ENCODE peak calls at places on chromosomes 3 and 15, in eight cellular contexts. V is IMR-90, G is glutamatergic neuron, P is neural progenitor cell, D is sigmoid colon, M is endothelial cell of umbilical vein, W is heart right ventricle, F is tibial artery. L is an unnamed sample.

GRCh38 chr15:59632714-59633113 is 21.1 kb downstream of the GCNT3 start:
- DNase-seq in F (no peak), M (no peak), V (no peak), G (peak; percentile 31), D (no peak), W (no peak), P (peak; percentile 69), L (no peak)

GRCh38 chr3:190862209-190863118 is at the start of gene GMNC:
- DNase-seq in M (peak; percentile 66), V (peak; percentile 48), P (peak; percentile 80), W (peak; percentile 78), D (peak; percentile 89), F (peak; percentile 90), G (peak; percentile 90), L (peak; percentile 82)

GRCh38 chr3:161339517-161340500 is 31.5 kb downstream of the SPTSSB start:
- DNase-seq in V (no peak), F (no peak), M (no peak), P (no peak), D (no peak), W (no peak), G (no peak), L (no peak)

GRCh38 chr15:31298707-31299172 is 27.9 kb upstream of the KLF13 start:
- DNase-seq in W (peak; percentile 3), G (no peak), D (peak; percentile 39), P (no peak), M (no peak), F (peak; percentile 59), V (no peak), L (no peak)

GRCh38 chr3:22306454-22306853 is 555.4 kb upstream of the ZNF385D start:
- DNase-seq in M (no peak), G (no peak), D (no peak), W (no peak), V (no peak), F (no peak), P (no peak), L (no peak)

GRCh38 chr3:53161820-53162671 is 1.0 kb downstream of the PRKCD start:
- DNase-seq in F (no peak), V (peak; percentile 20), W (peak; percentile 30), P (peak; percentile 76), M (peak; percentile 16), G (peak; percentile 69), D (no peak), L (no peak)

GRCh38 chr3:103437850-103438249 is 1003.0 kb downstream of the ZPLD1 start:
- DNase-seq in P (no peak), D (no peak), W (no peak), F (no peak), V (no peak), M (no peak), G (no peak), L (no peak)

GRCh38 chr3:16884084-16884747 is 539 bp upstream of the PLCL2 start:
- DNase-seq in V (peak; percentile 6), F (peak; percentile 79), W (peak; percentile 74), P (peak; percentile 91), G (peak; percentile 92), M (peak; percentile 55), D (peak; percentile 77), L (peak; percentile 78)

GRCh38 chr3:174538116-174538515 is 321.0 kb upstream of the NAALADL2 start:
- DNase-seq in M (no peak), P (peak; percentile 19), V (no peak), F (no peak), D (no peak), W (no peak), G (no peak), L (no peak)

GRCh38 chr15:40470423-40471104 is at the start of gene CHST14:
- DNase-seq in P (peak; percentile 82), V (peak; percentile 43), F (peak; percentile 79), G (peak; percentile 67), M (peak; percentile 58), D (peak; percentile 75), W (peak; percentile 48), L (peak; percentile 27)

GRCh38 chr15:79922512-79923067 is 25.8 kb upstream of the MTHFS start:
- DNase-seq in M (no peak), G (no peak), F (no peak), D (no peak), V (no peak), W (no peak), P (no peak), L (no peak)

GRCh38 chr3:100185847-100186246 is 71.5 kb upstream of the FILIP1L start:
- DNase-seq in V (no peak), P (no peak), F (no peak), M (no peak), W (no peak), D (no peak), G (no peak), L (no peak)
- TF ChIP-seq CTCF in V (no peak), P (no peak), F (no peak), M (no peak), W (peak; percentile 17), D (no peak), G (no peak), L (no peak)

GRCh38 chr15:84826369-84826823 is 9.2 kb downstream of the ALPK3 start:
- DNase-seq in W (no peak), G (no peak), D (no peak), P (peak; percentile 63), F (peak; percentile 83), V (no peak), M (no peak), L (peak; percentile 75)
- TF ChIP-seq CTCF in W (peak; percentile 46), G (no peak), D (no peak), P (peak; percentile 58), F (no peak), V (no peak), M (peak; percentile 20), L (no peak)

GRCh38 chr15:41972341-41973237 is at the start of gene EHD4:
- DNase-seq in M (peak; percentile 98), V (peak; percentile 99), P (peak; percentile 98), F (peak; percentile 99), W (peak; percentile 99), G (peak; percentile 96), D (peak; percentile 99), L (peak; percentile 96)
- TF ChIP-seq CTCF in M (peak; percentile 41), V (peak; percentile 39), P (peak; percentile 50), F (peak; percentile 29), W (peak; percentile 62), G (no peak), D (no peak), L (peak; percentile 56)

DNA sequence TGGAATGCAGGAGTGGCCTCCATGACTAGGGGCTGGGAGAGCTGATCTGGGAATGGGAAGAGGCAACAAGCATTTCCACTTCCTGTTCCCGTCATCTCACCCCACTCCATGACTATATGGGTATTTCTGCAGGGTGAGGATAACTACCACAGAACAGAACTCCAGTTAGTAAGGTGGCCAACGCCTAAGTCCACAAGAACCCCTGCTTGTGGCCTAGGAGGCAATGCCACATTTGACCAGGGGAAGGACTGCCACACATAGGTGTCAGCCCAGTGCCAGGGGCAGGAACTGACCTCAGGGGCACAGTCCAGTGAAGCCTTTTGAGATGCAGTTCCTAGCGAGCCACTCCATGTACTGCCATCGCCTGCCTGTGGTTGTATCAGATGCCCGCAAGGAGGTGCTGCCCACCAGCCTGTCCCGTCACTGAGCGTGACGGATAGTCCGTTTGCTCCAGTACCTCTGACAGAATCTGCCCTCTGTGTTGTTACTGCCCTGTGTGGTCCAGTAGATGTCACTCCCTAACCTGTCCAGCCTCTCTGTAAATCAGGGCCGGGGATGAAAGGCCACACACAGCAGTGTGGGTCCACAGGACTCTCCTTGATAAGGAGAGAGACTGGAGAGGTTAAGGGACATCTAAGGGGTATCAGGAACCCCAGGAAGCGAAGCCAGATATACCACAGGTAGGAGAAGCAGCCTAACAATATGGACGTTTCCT is 3.5 kb upstream of the MTFMT start:
- DNase-seq in M (peak; percentile 74), G (peak; percentile 77), W (peak; percentile 38), F (peak; percentile 86), V (peak; percentile 61), P (peak; percentile 92), D (peak; percentile 74), L (no peak)
- TF ChIP-seq CTCF in M (peak; percentile 94), G (peak; percentile 73), W (peak; percentile 66), F (peak; percentile 85), V (peak; percentile 65), P (peak; percentile 83), D (peak; percentile 68), L (peak; percentile 14)

DNA sequence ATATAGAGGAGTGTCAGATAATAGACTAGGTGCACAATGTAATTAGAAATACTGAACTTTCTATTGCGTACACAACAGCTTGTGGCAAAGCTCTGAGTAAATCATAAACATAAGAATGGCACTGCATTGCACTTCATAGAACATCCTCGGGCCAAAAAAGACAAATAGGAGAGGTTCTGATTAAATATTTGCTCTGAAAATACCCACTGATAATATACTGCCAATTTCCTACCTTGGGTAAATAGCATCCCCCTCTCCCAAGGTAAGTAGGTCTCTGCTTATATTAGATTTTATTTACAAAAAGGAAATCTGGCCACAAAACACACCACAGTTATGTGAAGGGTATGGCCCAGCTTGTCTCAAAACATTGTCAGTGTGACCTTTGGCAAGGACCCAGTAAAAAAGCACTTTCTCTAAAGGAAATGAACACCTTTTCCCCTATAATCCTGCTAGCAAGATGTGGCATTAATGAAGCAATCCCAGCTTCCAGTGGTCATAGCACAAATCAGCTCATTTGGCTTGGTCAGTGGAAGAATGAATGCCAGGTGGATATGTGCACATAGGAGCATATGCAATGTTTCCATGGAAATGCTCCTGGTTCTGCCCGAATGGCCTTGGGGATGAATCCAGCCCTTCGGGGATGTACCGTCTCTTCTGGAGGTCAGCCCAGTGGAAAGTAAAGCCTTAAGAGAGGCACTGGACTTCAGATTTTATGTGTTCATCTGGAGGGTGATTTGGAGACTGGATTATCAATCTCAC is 315.9 kb downstream of the LSAMP start:
- DNase-seq in M (no peak), F (no peak), D (no peak), V (no peak), W (no peak), G (no peak), P (no peak), L (no peak)
- TF ChIP-seq CTCF in M (no peak), F (no peak), D (no peak), V (no peak), W (no peak), G (no peak), P (no peak), L (no peak)

DNA sequence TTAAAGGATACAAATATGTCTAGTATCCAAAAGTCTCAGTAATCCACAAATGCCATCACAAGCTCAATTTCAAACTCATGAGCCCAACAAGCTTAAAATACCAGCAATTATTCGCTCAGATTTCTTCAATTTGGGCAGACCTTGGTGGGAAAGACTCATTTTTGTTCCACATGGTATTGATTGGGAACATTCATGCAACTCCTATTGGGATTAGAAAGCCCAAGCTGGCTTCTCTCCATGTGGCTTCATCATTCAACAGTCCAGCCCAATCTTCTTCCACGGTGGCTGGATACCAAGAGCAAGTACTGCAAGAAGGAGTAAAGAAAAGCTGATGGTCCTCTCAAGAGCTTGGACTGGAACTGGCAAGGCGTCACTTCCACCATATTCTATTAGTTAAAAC is 66.3 kb downstream of the STRIT1 start:
- DNase-seq in F (no peak), V (no peak), W (no peak), P (no peak), M (no peak), G (no peak), D (no peak), L (no peak)
- TF ChIP-seq CTCF in F (no peak), V (no peak), W (no peak), P (no peak), M (no peak), G (no peak), D (no peak), L (no peak)